ENCODE peak calls at places on chromosome 6, in ten cellular contexts. V is HFF-Myc, Q is nephron progenitor cell, G is heart right ventricle, U is right lobe of liver, B is endothelial cell, M is thyroid gland, S is colonic mucosa, J is fibroblast of mammary gland, L is cardiac muscle cell. O is an unnamed sample.

GRCh38 chr6:133392641-133393040 is 151.5 kb downstream of the EYA4 start:
- DNase-seq in V (no peak), Q (no peak), G (no peak), U (no peak), B (no peak), M (no peak), S (no peak), J (no peak), L (no peak), O (no peak)

GRCh38 chr6:36362551-36363389 is 24.7 kb downstream of the ETV7 start:
- DNase-seq in V (no peak), Q (no peak), G (no peak), U (no peak), B (no peak), M (no peak), S (no peak), J (no peak), L (no peak), O (no peak)

GRCh38 chr6:114000066-114000465 is 29.1 kb upstream of the HDAC2 start:
- DNase-seq in V (no peak), Q (no peak), G (no peak), U (no peak), B (no peak), M (no peak), S (no peak), J (peak), L (no peak), O (no peak)

GRCh38 chr6:4774715-4775590 is 1.3 kb upstream of the CDYL start:
- DNase-seq in V (no peak), Q (peak), G (no peak), U (peak), B (peak), M (peak), S (peak), J (no peak), L (peak), O (peak)

GRCh38 chr6:30942338-30943060 is 1.7 kb downstream of the MUCL3 start:
- DNase-seq in V (peak), Q (peak), G (peak), U (no peak), B (peak), M (peak), S (peak), J (peak), L (peak), O (no peak)

GRCh38 chr6:117706504-117706903 is 31.2 kb downstream of the NUS1 start:
- DNase-seq in V (no peak), Q (no peak), G (no peak), U (no peak), B (no peak), M (no peak), S (no peak), J (no peak), L (no peak), O (no peak)

GRCh38 chr6:21404577-21404976 is 189.0 kb upstream of the SOX4 start:
- DNase-seq in V (no peak), Q (no peak), G (no peak), U (no peak), B (no peak), M (no peak), S (no peak), J (no peak), L (no peak), O (peak)

GRCh38 chr6:108174371-108175175 is 8.8 kb downstream of the NR2E1 start:
- DNase-seq in V (peak), Q (peak), G (no peak), U (no peak), B (peak), M (peak), S (no peak), J (peak), L (peak), O (no peak)

GRCh38 chr6:107989166-107990094 is 31.4 kb upstream of the SEC63 start:
- DNase-seq in V (no peak), Q (no peak), G (no peak), U (no peak), B (no peak), M (no peak), S (no peak), J (no peak), L (no peak), O (no peak)

GRCh38 chr6:111683749-111684267 is 78.1 kb upstream of the TRAF3IP2 start:
- DNase-seq in V (no peak), Q (no peak), G (no peak), U (no peak), B (no peak), M (peak), S (no peak), J (peak), L (peak), O (no peak)

GRCh38 chr6:152459245-152459644 is 177.9 kb downstream of the SYNE1 start:
- DNase-seq in V (no peak), Q (no peak), G (no peak), U (no peak), B (no peak), M (no peak), S (no peak), J (no peak), L (no peak), O (no peak)

GRCh38 chr6:7431594-7432390 is 42.2 kb downstream of the RIOK1 start:
- DNase-seq in V (no peak), Q (no peak), G (no peak), U (no peak), B (no peak), M (peak), S (no peak), J (peak), L (peak), O (no peak)

GRCh38 chr6:138953451-138953850 is 34.6 kb downstream of the REPS1 start:
- DNase-seq in V (no peak), Q (no peak), G (no peak), U (no peak), B (no peak), M (no peak), S (no peak), J (peak), L (peak), O (no peak)

GRCh38 chr6:162999575-163000285 is 272.0 kb downstream of the PACRG start:
- DNase-seq in V (no peak), Q (no peak), G (no peak), U (no peak), B (no peak), M (no peak), S (no peak), J (peak), L (peak), O (no peak)

GRCh38 chr6:170276369-170277057 is 14.4 kb downstream of the DLL1 start:
- DNase-seq in V (no peak), Q (no peak), G (peak), U (peak), B (no peak), M (no peak), S (no peak), J (peak), L (peak), O (no peak)

GRCh38 chr6:3214898-3215297 is 12.6 kb downstream of the TUBB2B start:
- DNase-seq in V (no peak), Q (no peak), G (no peak), U (no peak), B (no peak), M (no peak), S (no peak), J (peak), L (peak), O (no peak)

GRCh38 chr6:692858-693736 is at the start of gene EXOC2:
- DNase-seq in V (no peak), Q (peak), G (peak), U (peak), B (peak), M (peak), S (peak), J (peak), L (peak), O (peak)

GRCh38 chr6:112337209-112337638 is 9.9 kb upstream of the RFPL4B start:
- DNase-seq in V (peak), Q (peak), G (peak), U (no peak), B (peak), M (peak), S (peak), J (peak), L (peak), O (no peak)

GRCh38 chr6:158607411-158608170 is 37.0 kb downstream of the DYNLT1 start:
- DNase-seq in V (no peak), Q (no peak), G (no peak), U (no peak), B (no peak), M (no peak), S (no peak), J (peak), L (no peak), O (no peak)

GRCh38 chr6:126337323-126337722 is 2.6 kb upstream of the CENPW start:
- DNase-seq in V (no peak), Q (no peak), G (no peak), U (no peak), B (no peak), M (no peak), S (no peak), J (peak), L (peak), O (no peak)

GRCh38 chr6:21138359-21139094 is 455.0 kb upstream of the SOX4 start:
- DNase-seq in V (no peak), Q (no peak), G (no peak), U (no peak), B (no peak), M (no peak), S (no peak), J (peak), L (no peak), O (no peak)

GRCh38 chr6:142152731-142153130 is 5.7 kb downstream of the VTA1 start:
- DNase-seq in V (no peak), Q (no peak), G (no peak), U (no peak), B (no peak), M (no peak), S (no peak), J (peak), L (peak), O (no peak)

GRCh38 chr6:85360794-85361642 is 88.9 kb upstream of the NT5E start:
- DNase-seq in V (peak), Q (no peak), G (no peak), U (no peak), B (no peak), M (no peak), S (no peak), J (peak), L (peak), O (no peak)

GRCh38 chr6:111680013-111680712 is 74.5 kb upstream of the TRAF3IP2 start:
- DNase-seq in V (no peak), Q (no peak), G (peak), U (no peak), B (no peak), M (peak), S (no peak), J (no peak), L (peak), O (no peak)

GRCh38 chr6:137119196-137120104 is 54.0 kb downstream of the IL22RA2 start:
- DNase-seq in V (no peak), Q (no peak), G (no peak), U (no peak), B (no peak), M (no peak), S (no peak), J (no peak), L (no peak), O (no peak)

GRCh38 chr6:94130458-94130857 is 711.1 kb upstream of the EPHA7 start:
- DNase-seq in V (no peak), Q (no peak), G (no peak), U (no peak), B (no peak), M (peak), S (no peak), J (no peak), L (no peak), O (no peak)

GRCh38 chr6:43213431-43213830 is 15.8 kb downstream of the DNPH1 start:
- DNase-seq in V (no peak), Q (no peak), G (no peak), U (no peak), B (no peak), M (no peak), S (no peak), J (no peak), L (no peak), O (no peak)

GRCh38 chr6:13063300-13063918 is 264.9 kb downstream of the TBC1D7 start:
- DNase-seq in V (no peak), Q (no peak), G (no peak), U (no peak), B (no peak), M (no peak), S (no peak), J (peak), L (no peak), O (no peak)
- TF ChIP-seq CTCF in V (no peak), Q (no peak), G (no peak), U (no peak), B (no peak), M (no peak), S (no peak), J (no peak), L (no peak), O (no peak)

GRCh38 chr6:123329337-123329736 is 307.4 kb downstream of the TRDN start:
- DNase-seq in V (no peak), Q (no peak), G (no peak), U (no peak), B (no peak), M (no peak), S (no peak), J (no peak), L (no peak), O (no peak)
- TF ChIP-seq CTCF in V (no peak), Q (no peak), G (no peak), U (no peak), B (no peak), M (no peak), S (no peak), J (no peak), L (no peak), O (no peak)

GRCh38 chr6:32401564-32401963 is 5.4 kb downstream of the BTNL2 start:
- DNase-seq in V (no peak), Q (no peak), G (no peak), U (no peak), B (no peak), M (no peak), S (no peak), J (no peak), L (no peak), O (no peak)
- TF ChIP-seq CTCF in V (no peak), Q (no peak), G (no peak), U (no peak), B (no peak), M (no peak), S (no peak), J (no peak), L (no peak), O (no peak)

DNA sequence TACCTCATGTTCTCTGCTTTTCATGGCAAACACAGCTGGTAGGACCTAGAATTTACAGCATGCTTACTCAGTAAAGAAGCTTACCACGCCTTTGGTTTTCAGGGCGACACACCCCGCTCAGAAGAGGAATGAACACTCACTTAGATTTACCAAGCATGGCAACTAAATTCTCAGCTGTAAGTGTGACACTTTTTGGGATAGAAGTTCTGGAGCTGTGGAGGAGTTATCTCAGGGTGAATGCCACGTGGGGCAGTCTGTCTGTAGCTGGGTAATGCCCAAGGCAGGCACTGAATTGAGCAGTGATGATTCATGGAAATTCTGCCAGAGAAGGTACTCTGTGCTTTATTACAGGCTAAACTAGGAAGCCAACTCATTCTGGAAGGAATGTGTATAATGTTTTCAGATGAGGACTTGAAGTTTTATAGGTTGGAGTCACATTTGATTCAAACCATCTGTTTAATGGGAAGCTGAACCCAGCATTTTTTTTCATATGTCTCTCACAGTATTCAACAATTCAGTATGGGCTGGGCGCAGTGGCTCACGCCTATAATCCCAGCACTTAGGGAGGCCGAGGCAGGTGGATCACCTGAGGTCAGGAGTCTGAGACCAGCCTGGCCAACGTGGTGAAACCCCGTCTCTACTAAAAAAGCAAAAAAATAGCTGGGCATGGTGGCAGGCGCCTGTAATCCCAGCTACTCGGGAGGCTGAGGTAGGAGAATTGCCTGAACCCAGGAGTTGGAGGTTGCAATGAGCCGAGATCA is 3.5 kb upstream of the PRIM2 start:
- DNase-seq in V (peak), Q (no peak), G (no peak), U (no peak), B (no peak), M (peak), S (peak), J (peak), L (peak), O (no peak)
- TF ChIP-seq CTCF in V (no peak), Q (no peak), G (no peak), U (no peak), B (no peak), M (peak), S (no peak), J (no peak), L (peak), O (no peak)

DNA sequence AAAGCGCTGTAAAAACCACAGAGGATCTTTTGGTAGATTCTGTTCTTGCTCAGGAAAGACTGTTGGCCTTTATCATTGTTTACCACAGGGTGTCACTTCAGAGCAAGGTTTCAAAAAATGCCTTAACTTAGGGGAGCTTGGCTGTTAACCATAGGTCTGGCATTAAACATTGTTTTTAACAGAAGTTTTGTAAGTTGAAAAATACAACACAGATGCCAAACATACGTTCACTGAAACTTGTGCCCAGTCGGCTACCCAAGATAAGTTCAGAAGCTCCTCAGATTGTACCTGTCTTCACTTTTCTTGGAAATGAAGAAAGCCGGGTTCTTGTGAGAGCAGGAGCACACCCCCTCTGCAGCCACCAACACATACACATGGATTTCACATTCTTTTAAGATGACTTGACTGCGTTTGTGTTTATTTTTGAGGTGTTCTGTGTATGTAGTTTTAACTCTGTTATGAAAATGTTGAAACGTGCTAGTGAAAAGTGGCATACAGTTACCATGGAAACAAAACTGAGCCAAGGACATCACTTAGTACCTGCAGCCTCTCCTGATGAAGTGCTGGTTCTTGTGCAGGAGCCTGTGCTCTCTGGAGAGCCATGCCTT is 64.9 kb downstream of the SYCP2L start:
- DNase-seq in V (peak), Q (no peak), G (no peak), U (no peak), B (peak), M (no peak), S (no peak), J (peak), L (peak), O (peak)
- TF ChIP-seq CTCF in V (peak), Q (peak), G (peak), U (peak), B (no peak), M (no peak), S (peak), J (peak), L (peak), O (peak)

DNA sequence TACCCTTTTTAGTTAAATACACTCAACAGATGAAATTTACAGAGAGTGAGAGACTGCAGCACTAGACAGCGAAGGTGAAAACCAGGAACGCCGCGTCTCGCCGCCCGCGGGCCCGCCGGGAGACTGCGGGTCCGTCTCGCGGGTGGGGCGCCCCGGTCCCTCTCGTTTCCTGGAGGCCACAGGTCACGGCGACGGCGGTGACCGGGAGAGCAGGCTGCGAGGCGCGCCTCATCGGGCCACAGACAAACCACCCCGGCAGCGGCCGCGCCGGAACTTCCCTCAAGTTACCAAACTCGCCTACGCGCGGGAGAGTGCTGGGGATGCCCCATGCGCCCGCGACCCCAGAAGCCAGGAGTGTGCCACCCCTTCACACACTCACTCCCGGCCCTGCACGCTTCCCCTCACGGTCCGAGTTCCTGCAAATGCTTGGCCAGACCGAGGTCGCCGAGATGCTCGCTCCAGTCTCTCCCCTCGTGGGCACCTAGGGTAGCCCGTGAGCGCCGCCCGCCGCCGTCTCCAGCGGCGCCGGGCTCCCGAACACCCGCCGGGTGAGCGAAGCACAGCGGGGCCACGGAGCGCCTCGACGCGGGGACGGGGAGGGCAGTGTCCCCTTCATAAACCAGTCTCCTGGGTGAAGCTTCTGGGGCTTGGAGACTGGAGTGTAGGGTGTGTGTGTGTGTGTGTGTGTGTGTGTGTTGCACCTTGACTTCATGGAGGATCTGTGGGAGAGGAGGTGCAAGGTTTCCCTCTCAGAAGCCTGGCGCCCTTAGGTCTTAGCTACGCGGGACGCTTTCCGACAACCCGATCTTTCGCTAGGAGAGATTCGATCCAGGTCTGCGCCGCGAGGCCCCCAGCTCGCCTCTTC is 1.4 kb downstream of the BACH2 start:
- DNase-seq in V (no peak), Q (peak), G (peak), U (peak), B (peak), M (peak), S (peak), J (peak), L (peak), O (peak)
- TF ChIP-seq CTCF in V (peak), Q (no peak), G (peak), U (no peak), B (no peak), M (no peak), S (no peak), J (no peak), L (peak), O (peak)